ENCODE peak calls at places on chromosomes 5 and 9, in six cellular contexts. N is thoracic aorta, K is esophagus squamous epithelium, Z is pancreas, A is heart right ventricle, W is WERI-Rb-1. I is an unnamed sample. For H3K36me3, the result is how much of the 10 kb centered on the place peaks cover.

GRCh38 chr5:80346055-80346454 is 26.3 kb downstream of the SPZ1 start:
- DNase-seq in A (no peak), Z (no peak), N (no peak), K (no peak), W (peak), I (no peak)

GRCh38 chr9:29325855-29326254 is 1752.6 kb upstream of the C9orf72 start:
- DNase-seq in W (no peak), A (no peak), K (no peak), Z (no peak), N (no peak), I (no peak)

GRCh38 chr5:58466939-58467338 is 7.1 kb upstream of the PLK2 start:
- DNase-seq in K (no peak), Z (no peak), N (no peak), W (peak), A (no peak), I (peak)

GRCh38 chr5:84162695-84163094 is 222.0 kb downstream of the EDIL3 start:
- DNase-seq in K (no peak), W (no peak), N (no peak), A (no peak), Z (no peak), I (no peak)

GRCh38 chr5:106127341-106127781 is 1543.4 kb downstream of the EFNA5 start:
- DNase-seq in W (no peak), K (no peak), A (no peak), N (no peak), Z (no peak), I (no peak)

GRCh38 chr9:112945620-112946208 is 55.0 kb upstream of the SLC46A2 start:
- DNase-seq in Z (peak), K (no peak), A (no peak), W (peak), N (no peak), I (no peak)

GRCh38 chr9:31740705-31741104 is 643.7 kb upstream of the ACO1 start:
- DNase-seq in K (no peak), Z (no peak), W (no peak), A (no peak), N (no peak), I (no peak)

GRCh38 chr5:15366676-15367391 is 133.1 kb upstream of the FBXL7 start:
- DNase-seq in W (no peak), K (no peak), A (no peak), N (no peak), Z (no peak), I (peak)

GRCh38 chr9:113875917-113876805 is at the start of gene ZNF618:
- DNase-seq in K (no peak), Z (peak), N (no peak), A (peak), W (peak), I (no peak)

GRCh38 chr5:152572812-152573211 is 167.7 kb upstream of the NMUR2 start:
- DNase-seq in Z (no peak), K (no peak), A (no peak), W (no peak), N (no peak), I (no peak)

GRCh38 chr5:32709789-32710334 is 1.3 kb upstream of the NPR3 start:
- DNase-seq in Z (peak), A (peak), W (peak), K (no peak), N (peak), I (peak)

GRCh38 chr5:71596169-71596568 is 9.0 kb downstream of the MCCC2 start:
- DNase-seq in A (no peak), W (no peak), K (no peak), Z (no peak), N (no peak), I (peak)
- H3K36me3 ChIP-seq in A (under half), W (under half), K (half or more), Z (under half), N (under half), I (under half)

DNA sequence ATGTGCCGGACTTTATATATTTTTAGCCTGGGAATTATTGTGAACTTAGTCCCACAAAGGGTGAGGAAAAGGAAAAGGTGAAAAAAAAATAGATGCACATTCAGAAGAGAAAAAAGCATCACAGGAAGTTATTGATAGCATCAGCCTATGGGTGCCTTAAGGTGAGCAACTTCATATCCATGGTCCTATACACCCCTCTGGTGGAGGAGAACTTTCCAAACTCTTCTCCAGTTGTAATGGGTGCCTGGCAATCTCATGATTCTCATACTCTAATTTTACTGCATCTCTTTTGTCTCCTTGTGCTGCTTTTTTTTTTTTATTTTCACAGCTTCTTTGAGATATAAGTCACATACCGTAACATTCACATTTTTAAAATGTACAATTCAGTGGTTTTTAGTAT is 107.4 kb downstream of the JAKMIP2 start:
- DNase-seq in N (no peak), K (no peak), Z (no peak), A (no peak), W (peak), I (no peak)
- TF ChIP-seq CTCF in N (no peak), K (no peak), Z (no peak), A (no peak), W (peak), I (no peak)

GRCh38 chr5:154865466-154866184 is 7.2 kb downstream of the CNOT8 start:
- DNase-seq in Z (no peak), A (no peak), K (no peak), N (no peak), W (no peak), I (no peak)

GRCh38 chr5:154873791-154874331 is 15.4 kb downstream of the CNOT8 start:
- DNase-seq in W (no peak), Z (no peak), N (no peak), A (no peak), K (no peak), I (no peak)

GRCh38 chr5:154866841-154867240 is 8.4 kb downstream of the CNOT8 start:
- DNase-seq in A (no peak), N (no peak), K (no peak), W (no peak), Z (no peak), I (no peak)

GRCh38 chr5:154871732-154872131 is 13.3 kb downstream of the CNOT8 start:
- DNase-seq in K (no peak), W (no peak), N (no peak), Z (no peak), A (no peak), I (no peak)

DNA sequence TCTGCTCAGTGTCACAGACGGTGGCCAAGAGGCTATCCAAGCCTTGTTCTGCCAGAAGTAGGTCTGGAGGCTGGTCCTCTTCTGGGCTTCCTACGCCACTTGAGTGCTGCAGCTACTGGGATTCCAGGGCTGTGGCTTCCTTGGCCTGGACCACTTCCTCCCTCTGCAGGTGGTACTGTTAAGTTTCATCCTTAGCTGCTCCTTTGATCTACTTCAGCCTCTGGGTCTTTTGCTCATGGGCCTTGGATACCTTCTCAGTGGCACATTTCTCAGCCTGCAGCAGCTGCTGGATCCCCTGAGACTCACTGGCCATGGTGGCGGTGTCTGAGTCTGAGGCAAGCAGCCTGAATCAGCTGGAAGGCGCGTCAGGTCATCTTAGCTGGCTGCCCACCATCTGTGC is 10.3 kb downstream of the CNOT8 start:
- DNase-seq in N (no peak), K (no peak), Z (no peak), A (no peak), W (peak), I (no peak)
- H3K27ac ChIP-seq in N (no peak), K (no peak), Z (no peak), A (no peak), W (no peak), I (no peak)

GRCh38 chr5:112880219-112880964 is 19.3 kb downstream of the SRP19 start:
- DNase-seq in W (peak), Z (no peak), K (no peak), A (no peak), N (no peak), I (no peak)

GRCh38 chr5:112883192-112883591 is 22.1 kb downstream of the SRP19 start:
- DNase-seq in W (no peak), K (no peak), N (no peak), A (no peak), Z (no peak), I (no peak)

GRCh38 chr5:112886975-112887374 is 25.9 kb downstream of the SRP19 start:
- DNase-seq in A (no peak), N (no peak), Z (no peak), K (no peak), W (no peak), I (no peak)

DNA sequence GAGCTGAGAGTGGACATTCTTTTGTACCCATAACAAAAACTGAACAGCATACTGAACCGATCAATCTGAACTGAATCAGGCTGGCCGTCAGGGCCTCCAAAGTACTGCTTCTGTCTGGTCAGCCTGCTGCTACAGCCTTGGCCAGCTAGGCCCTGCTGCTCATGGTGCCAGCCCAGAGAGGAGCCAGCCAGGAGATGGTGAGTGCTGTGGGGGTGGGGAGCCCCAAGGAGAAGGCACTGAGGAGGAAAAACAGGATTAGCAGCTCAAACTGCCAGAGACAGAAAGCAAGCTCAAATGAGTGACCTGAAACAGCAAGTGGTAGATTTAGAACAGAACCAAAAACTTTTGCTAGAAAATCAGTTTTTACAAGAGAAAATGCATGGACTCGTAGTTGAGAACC is 23.9 kb downstream of the SRP19 start:
- DNase-seq in A (peak), Z (peak), W (no peak), N (no peak), K (no peak), I (no peak)
- H3K36me3 ChIP-seq in A (under half), Z (under half), W (half or more), N (under half), K (half or more), I (under half)

DNA sequence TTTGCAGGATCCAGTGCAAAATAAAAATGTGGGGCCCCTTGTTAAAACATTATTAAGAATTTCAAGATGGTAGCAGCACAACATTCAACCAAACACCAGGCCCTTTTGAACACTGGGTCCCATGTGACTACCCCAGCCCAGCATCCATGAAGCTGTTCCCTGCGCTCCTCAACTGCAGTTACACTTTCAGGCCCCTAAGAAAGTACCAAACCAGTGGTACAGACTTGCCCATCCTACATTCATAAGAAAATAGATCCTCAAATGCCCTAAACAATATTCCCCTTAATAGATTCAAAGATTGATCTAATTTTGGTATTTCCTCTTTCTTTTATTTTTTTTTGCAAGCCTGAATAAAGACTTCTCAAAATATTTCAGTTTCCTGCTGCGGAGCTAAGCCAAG is 201.7 kb downstream of the EFNA5 start:
- DNase-seq in N (no peak), W (no peak), A (no peak), K (no peak), Z (no peak), I (no peak)
- TF ChIP-seq CTCF in N (no peak), W (no peak), A (no peak), K (no peak), Z (no peak), I (no peak)

I was measured in brain microvascular endothelial cell.